ENCODE peak calls at places on chromosomes 3 and 15, in six cellular contexts. P is nephron progenitor cell; U is GM04503; D is germinal center; S is Peyer's patch; B is stimulated activated CD8-positive, alpha-beta memory T cell treated with anti-CD3 and anti-CD28 coated beads, Interleukin-7, amount 100 ng/mL, for 4 hours. Q is an unnamed sample.

GRCh38 chr3:112302881-112303761 is 9.1 kb upstream of the SLC9C1 start:
- DNase-seq in D (peak; percentile 3), U (no peak), P (no peak), S (no peak), B (no peak), Q (no peak)

GRCh38 chr15:62298811-62299210 is 133.7 kb upstream of the C2CD4B start:
- DNase-seq in U (no peak), P (no peak), B (no peak), D (no peak), S (no peak), Q (no peak)

GRCh38 chr3:52456169-52456799 is 880 bp downstream of the NISCH start:
- DNase-seq in U (no peak), P (no peak), D (no peak), B (no peak), S (no peak), Q (no peak)

GRCh38 chr3:131840151-131840797 is 194.5 kb downstream of the CPNE4 start:
- DNase-seq in S (no peak), P (no peak), U (peak; percentile 4), D (no peak), B (no peak), Q (no peak)

GRCh38 chr3:123602325-123602724 is 17.5 kb upstream of the HACD2 start:
- DNase-seq in U (no peak), D (no peak), S (no peak), P (no peak), B (no peak), Q (peak; percentile 65)

GRCh38 chr15:31241888-31242287 is 84.7 kb upstream of the KLF13 start:
- DNase-seq in P (no peak), B (no peak), D (no peak), U (no peak), S (peak; percentile 46), Q (no peak)

GRCh38 chr3:194333212-194333980 is 17.7 kb downstream of the CPN2 start:
- DNase-seq in D (peak; percentile 77), U (no peak), S (peak; percentile 93), P (peak; percentile 95), B (peak; percentile 75), Q (no peak)

GRCh38 chr15:43285609-43286037 is 18.9 kb upstream of the TGM5 start:
- DNase-seq in D (peak; percentile 73), B (peak; percentile 27), U (peak; percentile 17), S (peak; percentile 84), P (peak; percentile 53), Q (peak; percentile 17)

GRCh38 chr15:70451861-70452653 is 311.3 kb downstream of the UACA start:
- DNase-seq in B (peak; percentile 14), U (no peak), D (no peak), P (peak; percentile 24), S (peak; percentile 57), Q (no peak)

GRCh38 chr3:29203846-29204245 is 77.0 kb upstream of the RBMS3 start:
- DNase-seq in P (no peak), B (no peak), U (no peak), S (no peak), D (no peak), Q (no peak)

GRCh38 chr3:24315991-24316390 is 178.7 kb downstream of the THRB start:
- DNase-seq in B (no peak), U (no peak), D (no peak), P (no peak), S (no peak), Q (no peak)

GRCh38 chr3:39127907-39128303 is 20.4 kb downstream of the TTC21A start:
- DNase-seq in B (no peak), D (no peak), S (peak; percentile 2), P (no peak), U (no peak), Q (no peak)

GRCh38 chr3:8500208-8500961 is 1.2 kb upstream of the LMCD1 start:
- DNase-seq in S (no peak), P (no peak), B (no peak), U (peak; percentile 66), D (no peak), Q (peak; percentile 69)

GRCh38 chr3:44125241-44125640 is 116.4 kb upstream of the TOPAZ1 start:
- DNase-seq in S (no peak), D (no peak), U (peak; percentile 11), B (no peak), P (no peak), Q (no peak)

GRCh38 chr15:101435761-101436160 is 53.7 kb downstream of the PCSK6 start:
- DNase-seq in B (no peak), U (no peak), S (no peak), D (no peak), P (no peak), Q (no peak)

GRCh38 chr3:79597719-79598118 is 170.1 kb downstream of the ROBO1 start:
- DNase-seq in P (no peak), S (no peak), U (no peak), B (no peak), D (no peak), Q (no peak)

GRCh38 chr3:156149781-156150375 is 29.5 kb downstream of the KCNAB1 start:
- DNase-seq in S (no peak), D (no peak), B (no peak), U (no peak), P (no peak), Q (no peak)

GRCh38 chr15:41661078-41661528 is 898 bp downstream of the MGA start:
- DNase-seq in D (no peak), U (no peak), B (no peak), P (no peak), S (no peak), Q (no peak)

GRCh38 chr3:194880940-194881925 is 195.6 kb downstream of the FAM43A start:
- DNase-seq in B (no peak), S (no peak), P (no peak), D (no peak), U (no peak), Q (no peak)

GRCh38 chr3:8546609-8547008 is 45.0 kb downstream of the LMCD1 start:
- DNase-seq in B (no peak), U (no peak), D (no peak), S (no peak), P (no peak), Q (no peak)

GRCh38 chr3:177410734-177411133 is 213.5 kb upstream of the TBL1XR1 start:
- DNase-seq in B (no peak), U (no peak), D (no peak), S (no peak), P (no peak), Q (no peak)

GRCh38 chr3:61601831-61602230 is 40.5 kb downstream of the PTPRG start:
- DNase-seq in S (no peak), B (no peak), U (no peak), P (no peak), D (no peak), Q (no peak)

GRCh38 chr3:64329037-64329436 is 103.8 kb upstream of the PRICKLE2 start:
- DNase-seq in P (no peak), U (no peak), S (no peak), B (no peak), D (no peak), Q (no peak)

GRCh38 chr3:141087071-141087824 is 36.1 kb downstream of the SPSB4 start:
- DNase-seq in B (no peak), P (no peak), U (no peak), D (no peak), S (no peak), Q (no peak)

GRCh38 chr3:123749716-123750115 is 134.4 kb downstream of the MYLK start:
- DNase-seq in S (no peak), P (no peak), B (no peak), U (peak; percentile 96), D (no peak), Q (peak; percentile 92)

GRCh38 chr3:45225465-45226205 is 452 bp downstream of the TMEM158 start:
- DNase-seq in U (no peak), P (peak; percentile 63), D (peak; percentile 40), B (no peak), S (no peak), Q (no peak)

GRCh38 chr3:52357151-52358080 is 41.3 kb downstream of the DNAH1 start:
- DNase-seq in S (no peak), B (no peak), U (no peak), D (no peak), P (no peak), Q (no peak)

GRCh38 chr3:43394071-43394501 is 107.7 kb downstream of the SNRK start:
- DNase-seq in D (no peak), B (no peak), S (no peak), P (no peak), U (no peak), Q (no peak)

GRCh38 chr15:69862540-69862939 is 235.2 kb downstream of the TLE3 start:
- DNase-seq in P (no peak), B (no peak), U (no peak), D (no peak), S (no peak), Q (no peak)

GRCh38 chr3:39150170-39150802 is 3.1 kb downstream of the CSRNP1 start:
- DNase-seq in B (no peak), U (no peak), S (no peak), P (no peak), D (no peak), Q (no peak)

GRCh38 chr3:11612515-11613184 is 31.1 kb downstream of the VGLL4 start:
- DNase-seq in B (no peak), S (no peak), U (no peak), P (no peak), D (no peak), Q (no peak)

GRCh38 chr3:352599-352998 is 156.0 kb downstream of the CHL1 start:
- DNase-seq in U (no peak), D (no peak), P (no peak), B (no peak), S (no peak), Q (no peak)

GRCh38 chr3:133330542-133330941 is 69.3 kb upstream of the BFSP2 start:
- DNase-seq in S (no peak), U (no peak), P (no peak), D (no peak), B (no peak), Q (no peak)

GRCh38 chr3:170196833-170197232 is 15.3 kb upstream of the PHC3 start:
- DNase-seq in S (no peak), D (no peak), B (no peak), P (no peak), U (no peak), Q (no peak)

GRCh38 chr3:136142592-136142991 is 53.5 kb downstream of the MSL2 start:
- DNase-seq in D (no peak), S (no peak), U (peak; percentile 90), P (no peak), B (no peak), Q (peak; percentile 73)

Q was measured in AG04449.